ENCODE peak calls at places on chromosome 15, in seven cellular contexts. B is anterior cingulate cortex, O is T-helper 9 cell, P is cardiac fibroblast, J is Right ventricle myocardium superior, Z is fibroblast of mammary gland, H is non-pigmented ciliary epithelial cell. V is an unnamed sample.

GRCh38 chr15:90592144-90592887 is 62.6 kb downstream of the CRTC3 start:
- DNase-seq in B (no peak), O (no peak), P (peak; percentile 68), J (no peak), Z (peak; percentile 91), H (peak; percentile 45), V (no peak)

GRCh38 chr15:38996111-38996541 is 431.5 kb upstream of the RASGRP1 start:
- DNase-seq in B (no peak), O (no peak), P (peak; percentile 95), J (no peak), Z (peak; percentile 94), H (peak; percentile 82), V (no peak)

GRCh38 chr15:41585140-41586047 is 26.4 kb downstream of the TYRO3 start:
- DNase-seq in B (no peak), O (peak; percentile 19), P (peak; percentile 65), J (peak; percentile 75), Z (peak; percentile 59), H (no peak), V (no peak)

GRCh38 chr15:29420188-29420587 is 150.6 kb upstream of the NSMCE3 start:
- DNase-seq in B (no peak), O (no peak), P (no peak), J (no peak), Z (no peak), H (no peak), V (no peak)

GRCh38 chr15:82680200-82681102 is 29.2 kb downstream of the AP3B2 start:
- DNase-seq in B (no peak), O (peak; percentile 69), P (no peak), J (no peak), Z (no peak), H (no peak), V (peak; percentile 47)

GRCh38 chr15:64574220-64574994 is 114.0 kb downstream of the ZNF609 start:
- DNase-seq in B (no peak), O (no peak), P (peak; percentile 28), J (no peak), Z (peak; percentile 84), H (peak; percentile 20), V (no peak)

GRCh38 chr15:63276342-63277043 is 912 bp upstream of the APH1B start:
- DNase-seq in B (no peak), O (no peak), P (no peak), J (no peak), Z (peak; percentile 44), H (no peak), V (no peak)

GRCh38 chr15:31270767-31271166 is 55.9 kb upstream of the KLF13 start:
- DNase-seq in B (no peak), O (no peak), P (no peak), J (no peak), Z (no peak), H (no peak), V (no peak)

GRCh38 chr15:51004103-51004536 is 90.6 kb downstream of the TNFAIP8L3 start:
- DNase-seq in B (no peak), O (no peak), P (peak; percentile 56), J (no peak), Z (peak; percentile 54), H (no peak), V (no peak)

GRCh38 chr15:66565731-66566130 is at the start of gene LCTL:
- DNase-seq in B (no peak), O (no peak), P (peak; percentile 58), J (no peak), Z (peak; percentile 46), H (no peak), V (peak; percentile 40)

V was measured in frontal cortex.